ENCODE peak calls at places on chromosomes 13 and 19, in six cellular contexts. N, Q, H, Z, R and T are unnamed samples.
A peak's percentile ranks its signal among the peaks of the same experiment; 100 is the strongest.

GRCh38 chr19:52297601-52298358 is 811 bp downstream of the ZNF480 start:
- DNase-seq in H (no peak), Q (no peak), Z (no peak), R (peak; percentile 11), N (peak; percentile 4), T (no peak)

GRCh38 chr19:34487651-34488051 is 6.1 kb downstream of the WTIP start:
- DNase-seq in H (no peak), Q (no peak), R (no peak), Z (no peak), N (no peak), T (no peak)

GRCh38 chr13:37534181-37534580 is 64.4 kb downstream of the POSTN start:
- DNase-seq in Z (no peak), Q (no peak), H (peak; percentile 93), R (peak; percentile 95), N (no peak), T (no peak)

GRCh38 chr19:28710278-28710677 is 502.7 kb downstream of the UQCRFS1 start:
- DNase-seq in Q (peak; percentile 79), R (peak; percentile 67), H (peak; percentile 84), Z (peak; percentile 3), N (no peak), T (no peak)

GRCh38 chr19:723247-723646 is 14.5 kb downstream of the PALM start:
- DNase-seq in H (no peak), R (no peak), Q (no peak), N (no peak), Z (no peak), T (no peak)

GRCh38 chr13:90177519-90177918 is 1170.0 kb upstream of the MIR17HG start:
- DNase-seq in H (no peak), Q (no peak), Z (no peak), N (no peak), R (no peak), T (no peak)

GRCh38 chr13:25654332-25654731 is 282.6 kb downstream of the ATP8A2 start:
- DNase-seq in Z (no peak), R (no peak), N (no peak), Q (no peak), H (no peak), T (no peak)

GRCh38 chr13:26855071-26855470 is 94.5 kb upstream of the GPR12 start:
- DNase-seq in Q (no peak), Z (no peak), N (no peak), R (no peak), H (no peak), T (no peak)

GRCh38 chr19:33209844-33210230 is 15.7 kb downstream of the LRP3 start:
- DNase-seq in N (no peak), Q (no peak), R (no peak), H (no peak), Z (no peak), T (no peak)

GRCh38 chr13:99973163-99973785 is 1.7 kb upstream of the ZIC5 start:
- DNase-seq in Q (no peak), Z (no peak), R (no peak), N (no peak), H (no peak), T (no peak)

GRCh38 chr19:45809643-45810159 is 5.4 kb downstream of the RSPH6A start:
- DNase-seq in Q (peak; percentile 68), N (no peak), Z (no peak), R (peak; percentile 83), H (peak; percentile 81), T (no peak)

GRCh38 chr13:53340505-53341143 is 312.0 kb downstream of the OLFM4 start:
- DNase-seq in R (no peak), N (no peak), Z (no peak), H (no peak), Q (no peak), T (no peak)

GRCh38 chr13:104831823-104832222 is 1703.6 kb downstream of the EFNB2 start:
- DNase-seq in H (no peak), R (no peak), Q (no peak), N (no peak), Z (no peak), T (no peak)

GRCh38 chr13:96821381-96821780 is 172.9 kb downstream of the OXGR1 start:
- DNase-seq in H (peak; percentile 71), R (peak; percentile 12), Q (no peak), Z (no peak), N (no peak), T (no peak)

GRCh38 chr13:34066344-34066743 is 248.4 kb downstream of the RFC3 start:
- DNase-seq in H (no peak), Q (no peak), N (no peak), R (no peak), Z (no peak), T (no peak)

GRCh38 chr13:21674271-21675009 is 3.6 kb downstream of the FGF9 start:
- DNase-seq in H (no peak), Q (no peak), Z (no peak), N (no peak), R (no peak), T (peak; percentile 41)

GRCh38 chr19:18408053-18408476 is 10.6 kb upstream of the LRRC25 start:
- DNase-seq in R (no peak), N (no peak), Z (peak; percentile 87), H (no peak), Q (no peak), T (no peak)

GRCh38 chr13:77719128-77719527 is 21.6 kb downstream of the SLAIN1 start:
- DNase-seq in R (no peak), H (no peak), N (no peak), Z (no peak), Q (no peak), T (no peak)

GRCh38 chr13:42821437-42821836 is 40.1 kb downstream of the FAM216B start:
- DNase-seq in H (peak; percentile 90), N (no peak), Z (no peak), Q (no peak), R (peak; percentile 93), T (no peak)

GRCh38 chr13:71605744-71606143 is 261.3 kb downstream of the DACH1 start:
- DNase-seq in Z (no peak), H (no peak), N (no peak), R (no peak), Q (no peak), T (no peak)

GRCh38 chr19:35861640-35862160 is 5.0 kb downstream of the KIRREL2 start:
- DNase-seq in Z (no peak), R (no peak), Q (no peak), H (no peak), N (no peak), T (no peak)

GRCh38 chr19:35860436-35860817 is 3.7 kb downstream of the KIRREL2 start:
- DNase-seq in R (no peak), Z (no peak), Q (no peak), N (no peak), H (no peak), T (no peak)

GRCh38 chr19:35862528-35862927 is 5.8 kb downstream of the KIRREL2 start:
- DNase-seq in Q (peak; percentile 55), H (no peak), N (no peak), R (no peak), Z (no peak), T (no peak)

GRCh38 chr19:35859414-35859813 is 2.7 kb downstream of the KIRREL2 start:
- DNase-seq in N (no peak), H (no peak), Q (no peak), Z (no peak), R (no peak), T (no peak)

DNA sequence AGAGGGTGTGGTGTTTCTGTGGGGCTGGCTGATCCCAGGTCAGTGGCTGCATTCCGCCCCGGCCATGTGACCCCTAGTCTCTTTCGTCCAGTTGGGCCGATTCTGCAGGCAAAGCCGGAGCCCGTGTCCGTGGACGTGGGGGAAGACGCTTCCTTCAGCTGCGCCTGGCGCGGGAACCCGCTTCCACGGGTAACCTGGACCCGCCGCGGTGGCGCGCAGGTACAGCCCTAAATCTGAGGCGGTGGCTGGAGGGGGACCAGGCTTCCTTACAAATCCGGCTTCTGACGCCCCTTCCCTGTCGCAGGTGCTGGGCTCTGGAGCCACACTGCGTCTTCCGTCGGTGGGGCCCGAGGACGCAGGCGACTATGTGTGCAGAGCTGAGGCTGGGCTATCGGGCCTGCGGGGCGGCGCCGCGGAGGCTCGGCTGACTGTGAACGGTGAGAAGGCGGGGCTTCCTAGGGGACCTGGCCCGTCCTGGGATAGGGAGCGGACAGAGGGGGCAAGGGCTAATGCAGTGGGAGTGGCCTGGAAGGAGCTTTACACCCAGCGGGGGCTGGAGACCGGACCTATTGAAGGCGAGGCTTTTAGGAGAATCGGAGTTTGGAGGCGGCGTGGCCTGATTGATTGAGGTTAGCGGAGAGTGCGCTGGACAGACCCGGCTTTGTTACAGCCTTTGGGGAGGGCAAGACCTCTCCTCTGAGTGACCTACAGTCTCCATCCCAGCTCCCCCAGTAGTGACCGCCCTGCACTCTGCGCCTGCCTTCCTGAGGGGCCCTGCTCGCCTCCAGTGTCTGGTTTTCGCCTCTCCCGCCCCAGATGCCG is 4.3 kb downstream of the KIRREL2 start:
- DNase-seq in R (no peak), H (no peak), N (no peak), Z (no peak), Q (no peak), T (no peak)
- H3K4me3 ChIP-seq in R (no peak overlapping the region), H (no peak overlapping the region), N (no peak overlapping the region), Z (no peak overlapping the region), Q (no peak overlapping the region), T (peak overlapping the region; percentile 19)

GRCh38 chr19:10419646-10420443 is 493 bp upstream of the PDE4A start:
- DNase-seq in N (no peak), Z (no peak), R (peak; percentile 61), Q (peak; percentile 90), H (peak; percentile 61), T (no peak)
- H3K4me3 ChIP-seq in N (no peak overlapping the region), Z (peak overlapping the region; percentile 40), R (peak overlapping the region; percentile 39), Q (peak overlapping the region; percentile 52), H (peak overlapping the region; percentile 45), T (peak overlapping the region; percentile 50)

GRCh38 chr19:8021374-8021773 is 15.9 kb upstream of the ELAVL1 start:
- DNase-seq in Q (no peak), H (no peak), Z (no peak), R (no peak), N (no peak), T (no peak)
- H3K4me3 ChIP-seq in Q (no peak overlapping the region), H (no peak overlapping the region), Z (no peak overlapping the region), R (no peak overlapping the region), N (no peak overlapping the region), T (no peak overlapping the region)

GRCh38 chr19:38977445-38978314 is 2.1 kb upstream of the FBXO17 start:
- DNase-seq in Q (peak; percentile 33), R (peak; percentile 50), H (no peak), N (no peak), Z (peak; percentile 80), T (no peak)

GRCh38 chr19:38975861-38976271 is 324 bp upstream of the FBXO17 start:
- DNase-seq in H (peak; percentile 38), N (peak; percentile 8), Q (peak; percentile 92), R (peak; percentile 31), Z (no peak), T (no peak)

GRCh38 chr19:38971672-38972071 is 3.9 kb downstream of the FBXO17 start:
- DNase-seq in R (no peak), Q (no peak), Z (no peak), H (no peak), N (no peak), T (no peak)

GRCh38 chr19:38975214-38975860 is at the start of gene FBXO17:
- DNase-seq in Q (peak; percentile 87), R (peak; percentile 63), H (peak; percentile 69), N (peak; percentile 42), Z (no peak), T (peak; percentile 52)

GRCh38 chr19:38974599-38975213 is 836 bp downstream of the FBXO17 start:
- DNase-seq in Z (no peak), N (no peak), R (no peak), H (no peak), Q (peak; percentile 60), T (no peak)
- H3K4me3 ChIP-seq in Z (no peak overlapping the region), N (peak overlapping the region; percentile 61), R (peak overlapping the region; percentile 56), H (peak overlapping the region; percentile 69), Q (peak overlapping the region; percentile 51), T (peak overlapping the region; percentile 76)